ENCODE peak calls at places on chromosome 15, in six cellular contexts. One of them, this sample, is unnamed.
A peak's percentile ranks its signal among the peaks of the same experiment; 100 is the strongest.

GRCh38 chr15:34367128-34368081 is at the start of gene LPCAT4:
- DNase-seq in HCEC 1CT: peak; percentile 82
- DNase-seq in cerebellar cortex: peak; percentile 88
- DNase-seq in COR-L47: peak; percentile 91
- DNase-seq in stimulated activated CD8-positive, alpha-beta memory T cell treated with anti-CD3 and anti-CD28 coated beads, Interleukin-7, amount 100 ng/mL, for 4 hours: peak; percentile 77
- DNase-seq in dorsolateral prefrontal cortex: peak; percentile 91
- DNase-seq in this sample: peak; percentile 88

GRCh38 chr15:100383302-100384107 is 41.7 kb upstream of the ADAMTS17 start:
- DNase-seq in cerebellar cortex: peak; percentile 29
- DNase-seq in stimulated activated CD8-positive, alpha-beta memory T cell treated with anti-CD3 and anti-CD28 coated beads, Interleukin-7, amount 100 ng/mL, for 4 hours: no peak
- DNase-seq in dorsolateral prefrontal cortex: no peak
- DNase-seq in COR-L47: peak; percentile 28
- DNase-seq in HCEC 1CT: no peak
- DNase-seq in this sample: no peak

GRCh38 chr15:61794276-61794675 is 266.0 kb downstream of the VPS13C start:
- DNase-seq in stimulated activated CD8-positive, alpha-beta memory T cell treated with anti-CD3 and anti-CD28 coated beads, Interleukin-7, amount 100 ng/mL, for 4 hours: no peak
- DNase-seq in HCEC 1CT: peak; percentile 50
- DNase-seq in cerebellar cortex: no peak
- DNase-seq in COR-L47: peak; percentile 15
- DNase-seq in dorsolateral prefrontal cortex: no peak
- DNase-seq in this sample: no peak

GRCh38 chr15:63114465-63114864 is 7.2 kb upstream of the LACTB start:
- DNase-seq in stimulated activated CD8-positive, alpha-beta memory T cell treated with anti-CD3 and anti-CD28 coated beads, Interleukin-7, amount 100 ng/mL, for 4 hours: no peak
- DNase-seq in cerebellar cortex: no peak
- DNase-seq in dorsolateral prefrontal cortex: no peak
- DNase-seq in HCEC 1CT: peak; percentile 20
- DNase-seq in COR-L47: no peak
- DNase-seq in this sample: no peak

GRCh38 chr15:64110945-64111678 is 15.3 kb downstream of the SNX1 start:
- DNase-seq in COR-L47: no peak
- DNase-seq in HCEC 1CT: no peak
- DNase-seq in dorsolateral prefrontal cortex: no peak
- DNase-seq in cerebellar cortex: no peak
- DNase-seq in stimulated activated CD8-positive, alpha-beta memory T cell treated with anti-CD3 and anti-CD28 coated beads, Interleukin-7, amount 100 ng/mL, for 4 hours: no peak
- DNase-seq in this sample: no peak

GRCh38 chr15:42344763-42345162 is 14.5 kb upstream of the CAPN3 start:
- DNase-seq in COR-L47: no peak
- DNase-seq in stimulated activated CD8-positive, alpha-beta memory T cell treated with anti-CD3 and anti-CD28 coated beads, Interleukin-7, amount 100 ng/mL, for 4 hours: no peak
- DNase-seq in dorsolateral prefrontal cortex: no peak
- DNase-seq in HCEC 1CT: peak; percentile 85
- DNase-seq in cerebellar cortex: no peak
- DNase-seq in this sample: no peak

GRCh38 chr15:89912674-89913396 is at the start of gene ARPIN:
- DNase-seq in cerebellar cortex: peak; percentile 51
- DNase-seq in dorsolateral prefrontal cortex: peak; percentile 77
- DNase-seq in stimulated activated CD8-positive, alpha-beta memory T cell treated with anti-CD3 and anti-CD28 coated beads, Interleukin-7, amount 100 ng/mL, for 4 hours: no peak
- DNase-seq in HCEC 1CT: peak; percentile 46
- DNase-seq in COR-L47: no peak
- DNase-seq in this sample: no peak

GRCh38 chr15:74837482-74837881 is 5.5 kb downstream of the ULK3 start:
- DNase-seq in dorsolateral prefrontal cortex: no peak
- DNase-seq in HCEC 1CT: no peak
- DNase-seq in cerebellar cortex: no peak
- DNase-seq in stimulated activated CD8-positive, alpha-beta memory T cell treated with anti-CD3 and anti-CD28 coated beads, Interleukin-7, amount 100 ng/mL, for 4 hours: no peak
- DNase-seq in COR-L47: no peak
- DNase-seq in this sample: no peak

GRCh38 chr15:71653986-71654713 is 156.2 kb upstream of the NR2E3 start:
- DNase-seq in HCEC 1CT: no peak
- DNase-seq in cerebellar cortex: no peak
- DNase-seq in dorsolateral prefrontal cortex: no peak
- DNase-seq in COR-L47: peak; percentile 14
- DNase-seq in stimulated activated CD8-positive, alpha-beta memory T cell treated with anti-CD3 and anti-CD28 coated beads, Interleukin-7, amount 100 ng/mL, for 4 hours: no peak
- DNase-seq in this sample: no peak

GRCh38 chr15:101672298-101672697 is 20.1 kb upstream of the TM2D3 start:
- DNase-seq in cerebellar cortex: no peak
- DNase-seq in HCEC 1CT: no peak
- DNase-seq in dorsolateral prefrontal cortex: no peak
- DNase-seq in stimulated activated CD8-positive, alpha-beta memory T cell treated with anti-CD3 and anti-CD28 coated beads, Interleukin-7, amount 100 ng/mL, for 4 hours: no peak
- DNase-seq in COR-L47: no peak
- DNase-seq in this sample: no peak

GRCh38 chr15:100115066-100115710 is 226.6 kb downstream of the ADAMTS17 start:
- DNase-seq in COR-L47: no peak
- DNase-seq in stimulated activated CD8-positive, alpha-beta memory T cell treated with anti-CD3 and anti-CD28 coated beads, Interleukin-7, amount 100 ng/mL, for 4 hours: no peak
- DNase-seq in dorsolateral prefrontal cortex: no peak
- DNase-seq in HCEC 1CT: no peak
- DNase-seq in cerebellar cortex: no peak
- DNase-seq in this sample: no peak

GRCh38 chr15:64699767-64700388 is 75.5 kb downstream of the RBPMS2 start:
- DNase-seq in dorsolateral prefrontal cortex: no peak
- DNase-seq in COR-L47: no peak
- DNase-seq in stimulated activated CD8-positive, alpha-beta memory T cell treated with anti-CD3 and anti-CD28 coated beads, Interleukin-7, amount 100 ng/mL, for 4 hours: no peak
- DNase-seq in cerebellar cortex: peak; percentile 41
- DNase-seq in HCEC 1CT: no peak
- DNase-seq in this sample: no peak

GRCh38 chr15:78322243-78322642 is 17.9 kb upstream of the CRABP1 start:
- DNase-seq in HCEC 1CT: no peak
- DNase-seq in stimulated activated CD8-positive, alpha-beta memory T cell treated with anti-CD3 and anti-CD28 coated beads, Interleukin-7, amount 100 ng/mL, for 4 hours: no peak
- DNase-seq in COR-L47: peak; percentile 94
- DNase-seq in dorsolateral prefrontal cortex: no peak
- DNase-seq in cerebellar cortex: no peak
- DNase-seq in this sample: no peak

GRCh38 chr15:78387678-78388077 is 47.5 kb downstream of the CRABP1 start:
- DNase-seq in cerebellar cortex: no peak
- DNase-seq in dorsolateral prefrontal cortex: no peak
- DNase-seq in HCEC 1CT: no peak
- DNase-seq in COR-L47: peak; percentile 48
- DNase-seq in stimulated activated CD8-positive, alpha-beta memory T cell treated with anti-CD3 and anti-CD28 coated beads, Interleukin-7, amount 100 ng/mL, for 4 hours: no peak
- DNase-seq in this sample: no peak

GRCh38 chr15:67059127-67059553 is 6.3 kb upstream of the SMAD3 start:
- DNase-seq in dorsolateral prefrontal cortex: no peak
- DNase-seq in stimulated activated CD8-positive, alpha-beta memory T cell treated with anti-CD3 and anti-CD28 coated beads, Interleukin-7, amount 100 ng/mL, for 4 hours: no peak
- DNase-seq in HCEC 1CT: no peak
- DNase-seq in cerebellar cortex: no peak
- DNase-seq in COR-L47: no peak
- DNase-seq in this sample: no peak

GRCh38 chr15:49678655-49679054 is 57.8 kb downstream of the DTWD1 start:
- DNase-seq in stimulated activated CD8-positive, alpha-beta memory T cell treated with anti-CD3 and anti-CD28 coated beads, Interleukin-7, amount 100 ng/mL, for 4 hours: no peak
- DNase-seq in cerebellar cortex: no peak
- DNase-seq in COR-L47: no peak
- DNase-seq in HCEC 1CT: no peak
- DNase-seq in dorsolateral prefrontal cortex: no peak
- DNase-seq in this sample: no peak

GRCh38 chr15:25176991-25177954 is 222.5 kb downstream of the SNRPN start:
- DNase-seq in cerebellar cortex: no peak
- DNase-seq in COR-L47: no peak
- DNase-seq in HCEC 1CT: no peak
- DNase-seq in dorsolateral prefrontal cortex: peak; percentile 17
- DNase-seq in stimulated activated CD8-positive, alpha-beta memory T cell treated with anti-CD3 and anti-CD28 coated beads, Interleukin-7, amount 100 ng/mL, for 4 hours: no peak
- DNase-seq in this sample: peak; percentile 4

GRCh38 chr15:70875001-70875782 is 17.0 kb downstream of the THAP10 start:
- DNase-seq in cerebellar cortex: peak; percentile 48
- DNase-seq in stimulated activated CD8-positive, alpha-beta memory T cell treated with anti-CD3 and anti-CD28 coated beads, Interleukin-7, amount 100 ng/mL, for 4 hours: no peak
- DNase-seq in HCEC 1CT: peak; percentile 65
- DNase-seq in dorsolateral prefrontal cortex: no peak
- DNase-seq in COR-L47: peak; percentile 11
- DNase-seq in this sample: no peak

GRCh38 chr15:77032647-77033416 is 37.9 kb downstream of the PSTPIP1 start:
- DNase-seq in COR-L47: no peak
- DNase-seq in cerebellar cortex: no peak
- DNase-seq in HCEC 1CT: no peak
- DNase-seq in dorsolateral prefrontal cortex: no peak
- DNase-seq in stimulated activated CD8-positive, alpha-beta memory T cell treated with anti-CD3 and anti-CD28 coated beads, Interleukin-7, amount 100 ng/mL, for 4 hours: no peak
- DNase-seq in this sample: no peak

GRCh38 chr15:96340611-96341464 is 10.3 kb downstream of the NR2F2 start:
- DNase-seq in COR-L47: peak; percentile 55
- DNase-seq in dorsolateral prefrontal cortex: no peak
- DNase-seq in HCEC 1CT: peak; percentile 69
- DNase-seq in stimulated activated CD8-positive, alpha-beta memory T cell treated with anti-CD3 and anti-CD28 coated beads, Interleukin-7, amount 100 ng/mL, for 4 hours: no peak
- DNase-seq in cerebellar cortex: peak; percentile 74
- DNase-seq in this sample: no peak

GRCh38 chr15:95051881-95052280 is 820.5 kb downstream of the MCTP2 start:
- DNase-seq in HCEC 1CT: peak; percentile 54
- DNase-seq in stimulated activated CD8-positive, alpha-beta memory T cell treated with anti-CD3 and anti-CD28 coated beads, Interleukin-7, amount 100 ng/mL, for 4 hours: no peak
- DNase-seq in cerebellar cortex: no peak
- DNase-seq in COR-L47: no peak
- DNase-seq in dorsolateral prefrontal cortex: no peak
- DNase-seq in this sample: no peak

GRCh38 chr15:81911572-81911971 is 134.2 kb downstream of the MEX3B start:
- DNase-seq in COR-L47: no peak
- DNase-seq in stimulated activated CD8-positive, alpha-beta memory T cell treated with anti-CD3 and anti-CD28 coated beads, Interleukin-7, amount 100 ng/mL, for 4 hours: no peak
- DNase-seq in cerebellar cortex: no peak
- DNase-seq in dorsolateral prefrontal cortex: no peak
- DNase-seq in HCEC 1CT: no peak
- DNase-seq in this sample: no peak

GRCh38 chr15:70480196-70480856 is 283.0 kb downstream of the UACA start:
- DNase-seq in cerebellar cortex: no peak
- DNase-seq in dorsolateral prefrontal cortex: no peak
- DNase-seq in stimulated activated CD8-positive, alpha-beta memory T cell treated with anti-CD3 and anti-CD28 coated beads, Interleukin-7, amount 100 ng/mL, for 4 hours: peak; percentile 54
- DNase-seq in COR-L47: no peak
- DNase-seq in HCEC 1CT: no peak
- DNase-seq in this sample: peak; percentile 63

GRCh38 chr15:59406446-59406845 is 31.5 kb upstream of the FAM81A start:
- DNase-seq in COR-L47: no peak
- DNase-seq in stimulated activated CD8-positive, alpha-beta memory T cell treated with anti-CD3 and anti-CD28 coated beads, Interleukin-7, amount 100 ng/mL, for 4 hours: no peak
- DNase-seq in dorsolateral prefrontal cortex: no peak
- DNase-seq in HCEC 1CT: no peak
- DNase-seq in cerebellar cortex: no peak
- DNase-seq in this sample: no peak